ENCODE peak calls at places on chromosome 2, in seven cellular contexts. L is naive thymus-derived CD4-positive, alpha-beta T cell; E is gastrocnemius medialis; G is uterus; Z is effector memory CD4-positive, alpha-beta T cell; U is Panc1; P is GM12878. M is an unnamed sample.

GRCh38 chr2:240500561-240501423 is 57.0 kb downstream of the ANKMY1 start:
- DNase-seq in L (peak; percentile 15), E (no peak), G (no peak), Z (no peak), U (no peak), P (no peak), M (peak; percentile 4)

GRCh38 chr2:240946046-240946445 is 39.9 kb downstream of the CROCC2 start:
- DNase-seq in L (peak; percentile 7), E (no peak), G (no peak), Z (no peak), U (no peak), P (no peak), M (no peak)

GRCh38 chr2:227717687-227718567 is at the start of gene SLC19A3:
- DNase-seq in L (no peak), E (peak; percentile 36), G (peak; percentile 72), Z (no peak), U (no peak), P (no peak), M (peak; percentile 95)

GRCh38 chr2:148914463-148914862 is 39.4 kb downstream of the KIF5C start:
- DNase-seq in L (no peak), E (no peak), G (no peak), Z (no peak), U (no peak), P (no peak), M (no peak)

GRCh38 chr2:169670215-169670651 is 24.0 kb downstream of the CFAP210 start:
- DNase-seq in L (no peak), E (no peak), G (no peak), Z (no peak), U (no peak), P (no peak), M (no peak)

GRCh38 chr2:31401580-31401979 is 13.0 kb downstream of the XDH start:
- DNase-seq in L (no peak), E (no peak), G (no peak), Z (no peak), U (no peak), P (no peak), M (no peak)

GRCh38 chr2:95314964-95315611 is 17.9 kb downstream of the KCNIP3 start:
- DNase-seq in L (no peak), E (no peak), G (no peak), Z (no peak), U (no peak), P (no peak), M (peak; percentile 51)

GRCh38 chr2:239548491-239548890 is 147.7 kb upstream of the HDAC4 start:
- DNase-seq in L (peak; percentile 56), E (no peak), G (no peak), Z (no peak), U (no peak), P (no peak), M (no peak)

GRCh38 chr2:188524519-188525113 is 232.9 kb downstream of the GULP1 start:
- DNase-seq in L (no peak), E (no peak), G (no peak), Z (no peak), U (no peak), P (no peak), M (peak; percentile 72)

GRCh38 chr2:43157506-43158232 is 68.7 kb downstream of the ZFP36L2 start:
- DNase-seq in L (no peak), E (no peak), G (no peak), Z (no peak), U (no peak), P (no peak), M (no peak)

GRCh38 chr2:43158259-43158880 is 68.0 kb downstream of the ZFP36L2 start:
- DNase-seq in L (peak; percentile 70), E (peak; percentile 40), G (peak; percentile 90), Z (peak; percentile 33), U (no peak), P (no peak), M (peak; percentile 72)

GRCh38 chr2:43161650-43162542 is 64.5 kb downstream of the ZFP36L2 start:
- DNase-seq in L (no peak), E (no peak), G (no peak), Z (no peak), U (no peak), P (no peak), M (peak; percentile 82)

GRCh38 chr2:43160778-43161177 is 65.6 kb downstream of the ZFP36L2 start:
- DNase-seq in L (no peak), E (no peak), G (no peak), Z (no peak), U (no peak), P (no peak), M (peak; percentile 56)

GRCh38 chr2:43159797-43160196 is 66.6 kb downstream of the ZFP36L2 start:
- DNase-seq in L (peak; percentile 61), E (no peak), G (no peak), Z (no peak), U (no peak), P (no peak), M (no peak)
- H3K4me1 ChIP-seq in L (peaks cover 53% of the 10 kb centered on the region), E (peaks cover 26% of the 10 kb centered on the region), G (peaks cover 13% of the 10 kb centered on the region), Z (peaks cover 57% of the 10 kb centered on the region), U (peaks cover 15% of the 10 kb centered on the region), P (peaks cover 23% of the 10 kb centered on the region), M (peaks cover 39% of the 10 kb centered on the region)

GRCh38 chr2:71794611-71795010 is 341.2 kb downstream of the DYSF start:
- DNase-seq in L (no peak), E (no peak), G (no peak), Z (no peak), U (no peak), P (no peak), M (no peak)

GRCh38 chr2:71793965-71794364 is 340.6 kb downstream of the DYSF start:
- DNase-seq in L (no peak), E (no peak), G (no peak), Z (no peak), U (no peak), P (no peak), M (no peak)

GRCh38 chr2:71795486-71795885 is 342.1 kb downstream of the DYSF start:
- DNase-seq in L (no peak), E (no peak), G (no peak), Z (no peak), U (no peak), P (no peak), M (no peak)

GRCh38 chr2:71797006-71797810 is 343.8 kb downstream of the DYSF start:
- DNase-seq in L (no peak), E (no peak), G (no peak), Z (no peak), U (no peak), P (no peak), M (no peak)

GRCh38 chr2:71796174-71796592 is 342.8 kb downstream of the DYSF start:
- DNase-seq in L (no peak), E (no peak), G (no peak), Z (no peak), U (no peak), P (no peak), M (no peak)
- H3K4me1 ChIP-seq in L (no peaks in the 10 kb centered on the region), E (peaks cover 6% of the 10 kb centered on the region), G (no peaks in the 10 kb centered on the region), Z (no peaks in the 10 kb centered on the region), U (peaks cover 27% of the 10 kb centered on the region), P (no peaks in the 10 kb centered on the region), M (peaks cover 24% of the 10 kb centered on the region)

GRCh38 chr2:60510713-60511112 is 42.7 kb downstream of the BCL11A start:
- DNase-seq in L (no peak), E (no peak), G (no peak), Z (no peak), U (no peak), P (no peak), M (no peak)
- H3K4me1 ChIP-seq in L (no peaks in the 10 kb centered on the region), E (no peaks in the 10 kb centered on the region), G (no peaks in the 10 kb centered on the region), Z (no peaks in the 10 kb centered on the region), U (no peaks in the 10 kb centered on the region), P (peaks cover 55% of the 10 kb centered on the region), M (peaks cover 57% of the 10 kb centered on the region)

DNA sequence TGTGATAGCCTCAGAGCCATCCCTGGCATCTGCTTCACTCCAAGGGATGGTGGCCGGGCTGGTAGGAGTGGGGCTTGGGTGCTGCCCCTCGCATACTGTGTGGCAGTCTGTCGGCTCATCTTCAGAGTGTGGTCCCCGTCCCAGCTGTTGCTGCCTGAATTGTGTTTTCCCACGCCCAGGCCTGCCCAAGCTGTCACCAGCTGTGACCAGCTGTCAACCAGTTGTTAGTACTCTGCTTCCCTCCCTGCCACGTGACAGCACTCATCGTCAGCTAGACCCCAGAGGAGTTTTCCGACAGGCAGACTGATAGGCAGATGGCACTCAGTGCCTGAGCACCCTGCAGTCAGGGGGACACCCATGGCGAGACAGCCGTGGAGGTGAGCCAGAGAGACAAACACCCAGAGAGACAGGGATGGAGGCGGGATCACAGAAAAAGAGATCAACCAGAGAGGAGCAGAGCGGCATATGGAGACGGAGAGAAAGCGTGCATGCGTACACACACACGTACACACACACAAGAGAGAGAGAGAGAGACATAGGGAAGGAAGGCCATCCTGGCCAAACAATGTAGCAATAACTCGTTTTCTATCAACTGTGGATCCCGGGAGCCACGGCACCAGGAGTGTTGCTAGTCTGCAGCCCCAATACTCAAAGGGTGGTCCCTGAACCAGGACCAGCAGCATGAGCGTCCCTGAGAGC is 50.4 kb upstream of the MYCN start:
- DNase-seq in L (no peak), E (no peak), G (no peak), Z (no peak), U (no peak), P (no peak), M (no peak)
- H3K4me1 ChIP-seq in L (no peaks in the 10 kb centered on the region), E (peaks cover 3% of the 10 kb centered on the region), G (no peaks in the 10 kb centered on the region), Z (no peaks in the 10 kb centered on the region), U (peaks cover 10% of the 10 kb centered on the region), P (no peaks in the 10 kb centered on the region), M (peaks cover 11% of the 10 kb centered on the region)

GRCh38 chr2:56448999-56449431 is 265.2 kb downstream of the CCDC85A start:
- DNase-seq in L (no peak), E (no peak), G (no peak), Z (no peak), U (no peak), P (no peak), M (peak; percentile 88)
- H3K4me1 ChIP-seq in L (no peaks in the 10 kb centered on the region), E (peaks cover 6% of the 10 kb centered on the region), G (no peaks in the 10 kb centered on the region), Z (no peaks in the 10 kb centered on the region), U (no peaks in the 10 kb centered on the region), P (no peaks in the 10 kb centered on the region), M (peaks cover 4% of the 10 kb centered on the region)

DNA sequence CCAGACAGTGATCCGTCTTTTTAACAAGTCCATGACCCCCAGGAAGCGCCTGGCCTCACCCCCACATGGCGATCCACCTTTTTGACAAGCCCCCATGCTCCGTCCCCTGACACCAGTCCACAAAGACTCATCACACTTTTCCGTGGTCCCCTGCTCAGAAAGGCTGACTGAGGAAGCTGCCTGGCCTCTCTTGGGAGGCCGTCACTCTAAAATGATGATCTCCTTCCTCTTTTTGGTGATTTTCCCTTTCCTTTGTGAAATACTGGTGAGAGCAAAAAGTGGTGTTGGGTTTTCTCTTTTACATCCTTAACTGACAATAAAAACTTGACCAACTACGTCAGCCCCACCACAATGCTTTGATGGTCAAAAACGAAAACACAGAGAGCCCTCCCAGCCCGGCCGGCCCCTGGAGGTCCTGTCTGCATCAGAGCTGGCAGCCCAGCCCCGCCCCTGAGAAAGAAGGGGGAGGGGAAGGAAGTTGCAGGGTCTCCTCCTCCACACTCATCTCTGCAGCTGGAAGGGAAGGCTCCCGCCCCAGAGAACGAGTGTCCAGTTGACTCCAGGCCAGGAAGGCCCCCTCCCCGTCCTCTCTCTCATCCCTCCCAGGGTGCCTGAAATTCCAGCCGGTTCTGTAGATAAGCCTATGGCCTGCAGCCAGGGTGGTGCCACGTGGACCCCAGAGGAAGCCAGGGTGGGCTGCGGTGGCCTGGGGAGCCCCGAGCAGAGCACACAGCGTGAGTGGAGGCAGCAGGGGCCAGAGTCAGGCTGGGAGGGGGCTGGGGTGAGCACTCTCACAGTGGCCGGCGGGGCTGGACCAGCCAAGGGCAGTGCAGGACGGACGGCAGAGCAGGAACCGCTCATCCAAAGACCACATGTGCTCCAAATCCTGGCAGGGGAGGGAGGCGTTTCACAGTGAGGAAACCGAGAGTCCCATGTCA is 19.9 kb downstream of the BIN1 start:
- DNase-seq in L (no peak), E (no peak), G (peak; percentile 93), Z (no peak), U (no peak), P (peak; percentile 81), M (peak; percentile 82)
- H3K4me1 ChIP-seq in L (peaks cover 42% of the 10 kb centered on the region), E (peaks cover 97% of the 10 kb centered on the region), G (peaks cover 15% of the 10 kb centered on the region), Z (peaks cover 29% of the 10 kb centered on the region), U (peaks cover 49% of the 10 kb centered on the region), P (peaks cover 40% of the 10 kb centered on the region), M (peaks cover 63% of the 10 kb centered on the region)

M was measured in hepatocyte.